ENCODE peak calls at places on chromosomes 16 and 17, in six cellular contexts. N is NCI-H1436; M is AG20443; O is stimulated activated CD8-positive, alpha-beta memory T cell treated with anti-CD3 and anti-CD28 coated beads, Interleukin-2, amount 100 ng/mL, for 48 hours; S is H9; I is HS-5. K is an unnamed sample.

GRCh38 chr17:56978441-56979090 is 635 bp downstream of the SCPEP1 start:
- DNase-seq in N (no peak), M (peak), O (no peak), S (no peak), I (no peak), K (no peak)

GRCh38 chr16:2956566-2956956 is 7.5 kb upstream of the KREMEN2 start:
- DNase-seq in N (no peak), M (no peak), O (no peak), S (peak), I (no peak), K (no peak)

GRCh38 chr17:29176500-29177351 is 3.5 kb downstream of the MYO18A start:
- DNase-seq in N (peak), M (peak), O (no peak), S (peak), I (no peak), K (no peak)

GRCh38 chr17:49924116-49924515 is 44.9 kb upstream of the DLX4 start:
- DNase-seq in N (no peak), M (no peak), O (no peak), S (no peak), I (no peak), K (no peak)

GRCh38 chr16:59614466-59615240 is 880.5 kb upstream of the GOT2 start:
- DNase-seq in N (no peak), M (no peak), O (no peak), S (no peak), I (no peak), K (no peak)

GRCh38 chr17:80827646-80828643 is 163.7 kb upstream of the CHMP6 start:
- DNase-seq in N (no peak), M (no peak), O (no peak), S (peak), I (no peak), K (no peak)

GRCh38 chr16:85158702-85159225 is 46.5 kb upstream of the CIBAR2 start:
- DNase-seq in N (no peak), M (no peak), O (no peak), S (no peak), I (no peak), K (no peak)

GRCh38 chr17:48429156-48429555 is 858 bp downstream of the SKAP1 start:
- DNase-seq in N (no peak), M (no peak), O (no peak), S (no peak), I (no peak), K (no peak)